ENCODE peak calls at places on chromosomes 16 and 17, in five cellular contexts. X is MM.1S, V is bronchial epithelial cell, B is ovary, E is neural progenitor cell. Y is an unnamed sample.

GRCh38 chr17:73595068-73595865 is 49.0 kb downstream of the SDK2 start:
- DNase-seq in V (peak), B (peak), X (no peak), E (peak), Y (no peak)

GRCh38 chr16:47523342-47524006 is 62.3 kb downstream of the PHKB start:
- DNase-seq in B (no peak), X (peak), E (no peak), V (no peak), Y (peak)

GRCh38 chr16:46884513-46885293 is 541 bp downstream of the GPT2 start:
- DNase-seq in E (peak), X (peak), V (no peak), B (peak), Y (no peak)

GRCh38 chr17:17710728-17711541 is 29.7 kb downstream of the RAI1 start:
- DNase-seq in X (no peak), E (peak), B (peak), V (peak), Y (no peak)

GRCh38 chr16:48291303-48291702 is 44.0 kb upstream of the ABCC11 start:
- DNase-seq in B (no peak), E (no peak), X (no peak), V (peak), Y (no peak)

GRCh38 chr16:3774156-3774767 is 56.9 kb upstream of the TRAP1 start:
- DNase-seq in X (no peak), E (no peak), V (no peak), B (peak), Y (no peak)

GRCh38 chr17:55451203-55451641 is 29.6 kb upstream of the MMD start:
- DNase-seq in E (no peak), V (no peak), B (no peak), X (no peak), Y (no peak)

GRCh38 chr17:52035336-52035915 is 123.1 kb downstream of the CA10 start:
- DNase-seq in V (no peak), X (no peak), E (peak), B (no peak), Y (no peak)

GRCh38 chr17:80862341-80862969 is 129.2 kb upstream of the CHMP6 start:
- DNase-seq in V (no peak), X (no peak), E (no peak), B (no peak), Y (no peak)

GRCh38 chr16:88411951-88412576 is 29.3 kb downstream of the ZNF469 start:
- DNase-seq in E (no peak), V (no peak), X (no peak), B (no peak), Y (no peak)

GRCh38 chr16:85850344-85850880 is 48.5 kb upstream of the IRF8 start:
- DNase-seq in X (no peak), B (no peak), V (no peak), E (no peak), Y (no peak)

GRCh38 chr17:27207073-27207511 is 86.8 kb upstream of the WSB1 start:
- DNase-seq in V (peak), X (no peak), E (no peak), B (no peak), Y (no peak)

GRCh38 chr17:8585911-8586310 is 44.6 kb downstream of the MYH10 start:
- DNase-seq in V (no peak), B (no peak), E (no peak), X (no peak), Y (no peak)

GRCh38 chr16:31085371-31085770 is 3.4 kb downstream of the PRSS53 start:
- DNase-seq in B (no peak), E (no peak), X (no peak), V (no peak), Y (no peak)

GRCh38 chr16:48576927-48577326 is 33.1 kb downstream of the N4BP1 start:
- DNase-seq in E (no peak), B (no peak), V (peak), X (no peak), Y (no peak)

GRCh38 chr16:62050793-62051192 is 14.6 kb upstream of the CDH8 start:
- DNase-seq in B (no peak), V (no peak), E (no peak), X (no peak), Y (no peak)

GRCh38 chr17:6162892-6163291 is 92.7 kb downstream of the WSCD1 start:
- DNase-seq in E (no peak), B (no peak), X (no peak), V (no peak), Y (no peak)

GRCh38 chr16:88017006-88017405 is 65.8 kb downstream of the BANP start:
- DNase-seq in X (no peak), E (no peak), B (peak), V (no peak), Y (no peak)

GRCh38 chr16:77172964-77173363 is 18.0 kb upstream of the MON1B start:
- DNase-seq in X (no peak), V (peak), E (no peak), B (no peak), Y (no peak)

GRCh38 chr16:48444574-48444973 is 59.4 kb upstream of the SIAH1 start:
- DNase-seq in V (peak), E (no peak), X (no peak), B (no peak), Y (no peak)

GRCh38 chr16:10920726-10921427 is 21.4 kb downstream of the DEXI start:
- DNase-seq in B (no peak), V (no peak), X (no peak), E (no peak), Y (no peak)

GRCh38 chr16:85898521-85899442 is at the start of gene IRF8:
- DNase-seq in B (peak), E (peak), X (no peak), V (no peak), Y (peak)

GRCh38 chr17:34758747-34759146 is 179.4 kb downstream of the TMEM132E start:
- DNase-seq in E (no peak), V (no peak), B (no peak), X (no peak), Y (no peak)

GRCh38 chr17:81398855-81399451 is 3.7 kb downstream of the BAHCC1 start:
- DNase-seq in V (no peak), E (peak), X (no peak), B (no peak), Y (no peak)

GRCh38 chr16:66402166-66402565 is 24.9 kb upstream of the BEAN1 start:
- DNase-seq in V (no peak), B (no peak), E (no peak), X (no peak), Y (no peak)

GRCh38 chr17:17808706-17809432 is 27.9 kb downstream of the SREBF1 start:
- DNase-seq in X (peak), B (no peak), V (peak), E (peak), Y (peak)

GRCh38 chr16:86316967-86317616 is 193.2 kb upstream of the FOXF1 start:
- DNase-seq in V (no peak), B (no peak), E (no peak), X (no peak), Y (no peak)

GRCh38 chr17:21210411-21211076 is 3.4 kb downstream of the TMEM11 start:
- DNase-seq in V (no peak), E (peak), X (no peak), B (no peak), Y (no peak)

GRCh38 chr17:17935321-17936271 is 36.6 kb downstream of the TOM1L2 start:
- DNase-seq in X (no peak), V (peak), E (no peak), B (no peak), Y (no peak)

GRCh38 chr16:85123891-85124635 is 11.8 kb upstream of the CIBAR2 start:
- DNase-seq in X (no peak), B (no peak), E (peak), V (peak), Y (no peak)

DNA sequence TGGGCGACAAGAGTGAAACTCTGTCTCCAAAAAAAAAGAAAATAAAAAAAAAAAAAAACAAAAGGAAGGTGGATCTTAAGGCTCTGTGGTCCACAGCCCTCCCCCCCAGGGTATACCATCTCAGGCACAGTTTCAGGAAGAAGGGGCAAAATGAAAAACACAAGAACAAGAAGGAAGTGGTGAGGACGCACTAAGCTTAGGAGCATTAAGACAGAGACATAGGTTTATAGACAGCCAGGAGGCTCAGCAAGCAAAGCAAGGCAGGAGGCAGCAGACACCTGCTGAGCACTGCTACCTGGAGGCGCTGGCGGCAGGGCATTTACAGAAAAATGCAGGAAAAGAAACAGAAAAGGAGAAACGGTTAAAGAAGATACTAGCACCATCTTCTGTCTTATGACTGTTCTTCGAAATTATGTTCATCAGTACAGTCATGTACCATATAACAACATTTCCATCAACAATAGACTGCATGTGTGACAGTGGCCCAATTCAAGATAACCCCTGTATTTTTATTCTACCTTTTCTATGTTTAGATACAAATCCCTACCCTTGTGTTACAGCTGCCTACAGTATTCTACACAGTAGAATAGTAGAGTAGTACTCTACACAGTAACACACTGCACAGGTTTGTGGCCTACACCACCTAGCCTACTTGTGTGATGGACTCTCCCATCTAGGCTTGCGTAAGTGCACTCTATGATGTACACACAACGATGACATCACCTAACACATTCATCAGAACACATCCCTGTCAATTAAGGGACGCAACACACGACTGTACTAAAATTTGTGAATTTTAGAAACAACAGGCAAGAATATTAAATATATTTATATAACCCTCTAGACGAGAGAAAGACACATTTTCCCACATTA is 62.5 kb downstream of the XPO6 start:
- DNase-seq in B (no peak), E (no peak), V (peak), X (no peak), Y (no peak)
- TF ChIP-seq CTCF in B (no peak), E (no peak), V (no peak), X (no peak), Y (no peak)

GRCh38 chr17:74647871-74648672 is 24.5 kb upstream of the CD300E start:
- DNase-seq in B (no peak), V (no peak), X (no peak), E (no peak), Y (no peak)

GRCh38 chr17:74646231-74646630 is 22.7 kb upstream of the CD300E start:
- DNase-seq in E (no peak), B (no peak), X (peak), V (peak), Y (peak)

GRCh38 chr17:74649909-74650308 is 26.4 kb upstream of the CD300E start:
- DNase-seq in B (no peak), V (no peak), E (no peak), X (no peak), Y (no peak)

GRCh38 chr17:74654742-74655141 is 31.2 kb upstream of the CD300E start:
- DNase-seq in B (no peak), V (no peak), X (no peak), E (no peak), Y (no peak)

DNA sequence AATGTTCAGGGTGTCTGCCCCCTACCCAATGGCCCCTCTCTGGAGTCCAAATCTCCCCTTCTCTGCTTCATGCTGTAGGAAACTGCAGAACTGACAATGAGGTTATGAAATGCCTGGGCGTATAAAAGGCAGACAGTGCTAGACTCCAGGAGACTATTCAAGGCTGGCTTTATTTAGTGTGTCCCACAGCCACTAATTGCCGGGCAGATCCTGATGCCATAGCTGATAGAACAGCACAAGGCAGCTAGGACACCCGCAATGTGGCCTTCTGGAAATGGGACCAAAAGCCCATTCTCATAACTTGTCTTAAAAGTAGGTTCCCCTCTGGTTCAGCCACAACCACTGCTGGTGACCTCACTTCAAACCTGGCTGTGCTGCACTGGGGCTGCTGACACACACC is 28.5 kb upstream of the CD300E start:
- DNase-seq in V (no peak), X (no peak), E (no peak), B (no peak), Y (no peak)
- TF ChIP-seq CTCF in V (no peak), X (no peak), E (no peak), B (no peak), Y (no peak)

DNA sequence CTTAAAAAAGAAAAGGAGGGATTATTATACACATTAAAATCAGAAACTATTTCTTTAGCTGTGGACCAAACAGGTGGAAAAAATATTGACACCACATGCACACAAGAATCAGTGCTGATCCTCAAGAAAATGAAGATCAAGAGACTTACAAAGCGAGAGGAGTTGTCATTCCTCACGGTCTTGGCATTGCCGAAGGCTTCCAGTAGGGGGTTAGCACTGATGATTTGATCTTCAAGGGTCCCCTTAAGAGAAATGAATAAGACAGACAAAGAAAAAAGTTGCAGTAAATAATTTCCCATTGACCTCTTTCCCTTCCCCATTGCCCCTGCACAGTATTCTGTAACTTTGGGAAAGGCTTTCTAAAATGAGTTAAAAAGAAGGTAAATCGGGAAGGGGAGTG is 6.0 kb downstream of the MYH4 start:
- DNase-seq in E (no peak), V (no peak), X (no peak), B (no peak), Y (no peak)
- TF ChIP-seq CTCF in E (peak), V (no peak), X (no peak), B (no peak), Y (no peak)

GRCh38 chr17:50613596-50613995 is 21.1 kb upstream of the ABCC3 start:
- DNase-seq in V (no peak), E (peak), B (no peak), X (no peak), Y (no peak)
- TF ChIP-seq CTCF in V (no peak), E (peak), B (no peak), X (no peak), Y (peak)

DNA sequence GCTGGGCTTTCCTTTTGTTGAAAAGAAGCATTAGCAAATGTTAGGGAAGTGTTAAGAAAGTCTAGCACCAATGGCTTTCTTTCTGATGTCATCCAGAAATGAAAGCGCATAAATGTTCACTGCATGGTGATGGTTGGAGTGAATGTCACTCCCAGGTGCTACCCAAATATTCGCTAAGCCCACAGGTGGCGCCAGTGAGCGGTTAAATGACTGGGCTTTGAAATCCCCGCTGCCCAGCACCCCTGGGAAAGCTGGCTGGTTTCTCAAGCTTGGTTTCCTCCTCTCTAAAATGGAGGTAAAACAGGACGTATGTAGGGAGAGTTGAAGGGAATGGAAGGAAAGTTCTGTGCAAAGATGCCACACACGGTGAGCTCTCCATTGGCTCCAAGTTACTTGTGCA is 104.4 kb downstream of the IRX5 start:
- DNase-seq in E (peak), V (peak), B (no peak), X (no peak), Y (peak)
- TF ChIP-seq CTCF in E (peak), V (peak), B (no peak), X (peak), Y (peak)

GRCh38 chr17:1713878-1714487 is 3.8 kb upstream of the TLCD2 start:
- DNase-seq in V (peak), X (no peak), E (peak), B (peak), Y (no peak)
- TF ChIP-seq CTCF in V (peak), X (peak), E (peak), B (peak), Y (no peak)